ENCODE peak calls at places on chromosome 22, in eight cellular contexts. K is GM23338, V is RWPE1, C is KG1, J is NCI-H446, L is hippocampal formation, Z is NCI-H748 treated with DMSO at 0.1 percent for 48 hours, G is GM12865. T is an unnamed sample.

GRCh38 chr22:30116362-30117117 is 36.3 kb downstream of the HORMAD2 start:
- DNase-seq in K (no peak), V (peak), C (no peak), J (no peak), L (no peak), Z (no peak), G (no peak), T (peak)

GRCh38 chr22:31962392-31963113 is 18.2 kb downstream of the YWHAH start:
- DNase-seq in K (no peak), V (no peak), C (no peak), J (no peak), L (no peak), Z (no peak), G (no peak), T (no peak)

GRCh38 chr22:49272546-49273125 is 555.0 kb downstream of the BRD1 start:
- DNase-seq in K (no peak), V (no peak), C (no peak), J (no peak), L (no peak), Z (no peak), G (no peak), T (no peak)

GRCh38 chr22:44085743-44086741 is 61.9 kb downstream of the PARVB start:
- DNase-seq in K (peak), V (peak), C (no peak), J (peak), L (no peak), Z (no peak), G (peak), T (peak)

GRCh38 chr22:46619830-46620501 is at the start of gene GRAMD4:
- DNase-seq in K (no peak), V (no peak), C (no peak), J (no peak), L (peak), Z (no peak), G (no peak), T (no peak)

GRCh38 chr22:29306175-29306829 is at the start of gene GAS2L1:
- DNase-seq in K (peak), V (peak), C (no peak), J (peak), L (peak), Z (no peak), G (peak), T (peak)

GRCh38 chr22:39524089-39524752 is 3.9 kb downstream of the ATF4 start:
- DNase-seq in K (no peak), V (no peak), C (no peak), J (no peak), L (no peak), Z (no peak), G (peak), T (no peak)

GRCh38 chr22:42560781-42561180 is 7.0 kb downstream of the SERHL2 start:
- DNase-seq in K (peak), V (no peak), C (no peak), J (no peak), L (no peak), Z (no peak), G (peak), T (no peak)

GRCh38 chr22:44025171-44026065 is 1.3 kb downstream of the PARVB start:
- DNase-seq in K (peak), V (no peak), C (peak), J (no peak), L (no peak), Z (no peak), G (peak), T (no peak)

GRCh38 chr22:28143206-28143605 is 224.2 kb upstream of the PITPNB start:
- DNase-seq in K (no peak), V (no peak), C (no peak), J (no peak), L (no peak), Z (no peak), G (no peak), T (no peak)

GRCh38 chr22:42769574-42770447 is 49.1 kb upstream of the A4GALT start:
- DNase-seq in K (no peak), V (no peak), C (no peak), J (no peak), L (no peak), Z (no peak), G (peak), T (no peak)

GRCh38 chr22:49271369-49271727 is 556.3 kb downstream of the BRD1 start:
- DNase-seq in K (no peak), V (no peak), C (no peak), J (no peak), L (no peak), Z (no peak), G (no peak), T (no peak)

GRCh38 chr22:48900626-48901025 is 927.0 kb downstream of the BRD1 start:
- DNase-seq in K (no peak), V (no peak), C (no peak), J (no peak), L (no peak), Z (no peak), G (no peak), T (no peak)

GRCh38 chr22:31944700-31945477 is 554 bp downstream of the YWHAH start:
- DNase-seq in K (peak), V (peak), C (no peak), J (peak), L (no peak), Z (no peak), G (peak), T (no peak)

GRCh38 chr22:50473088-50473487 is 1.7 kb downstream of the SBF1 start:
- DNase-seq in K (peak), V (no peak), C (no peak), J (no peak), L (no peak), Z (no peak), G (peak), T (peak)

GRCh38 chr22:50218153-50218995 is 17.6 kb downstream of the SELENOO start:
- DNase-seq in K (no peak), V (no peak), C (no peak), J (no peak), L (no peak), Z (no peak), G (no peak), T (no peak)

GRCh38 chr22:36862251-36863242 is 1.7 kb downstream of the NCF4 start:
- DNase-seq in K (no peak), V (no peak), C (peak), J (no peak), L (no peak), Z (no peak), G (peak), T (no peak)

GRCh38 chr22:29840498-29840897 is 2.4 kb upstream of the ASCC2 start:
- DNase-seq in K (no peak), V (no peak), C (no peak), J (no peak), L (no peak), Z (no peak), G (no peak), T (no peak)

T was measured in SW 1271.